ENCODE peak calls at places on chromosomes 13 and 19, in six cellular contexts. One of them, this sample, is unnamed.

GRCh38 chr13:76903544-76904162 is 17.4 kb upstream of the KCTD12 start:
- DNase-seq in AG04450: peak
- DNase-seq in PC-3: peak
- DNase-seq in foreskin fibroblast: peak
- DNase-seq in stomach: peak
- DNase-seq in fibroblast of lung: peak
- DNase-seq in this sample: no peak

GRCh38 chr13:77833331-77833863 is 85.2 kb downstream of the EDNRB start:
- DNase-seq in AG04450: peak
- DNase-seq in PC-3: no peak
- DNase-seq in foreskin fibroblast: no peak
- DNase-seq in stomach: no peak
- DNase-seq in fibroblast of lung: peak
- DNase-seq in this sample: no peak

GRCh38 chr13:103443604-103444003 is 377.4 kb upstream of the SLC10A2 start:
- DNase-seq in AG04450: no peak
- DNase-seq in PC-3: no peak
- DNase-seq in foreskin fibroblast: no peak
- DNase-seq in stomach: no peak
- DNase-seq in fibroblast of lung: no peak
- DNase-seq in this sample: no peak

GRCh38 chr13:51249767-51250741 is 27.9 kb downstream of the FAM124A start:
- DNase-seq in AG04450: no peak
- DNase-seq in PC-3: no peak
- DNase-seq in foreskin fibroblast: no peak
- DNase-seq in stomach: no peak
- DNase-seq in fibroblast of lung: no peak
- DNase-seq in this sample: no peak

GRCh38 chr13:20294497-20294896 is 62.4 kb upstream of the GJB6 start:
- DNase-seq in AG04450: no peak
- DNase-seq in PC-3: peak
- DNase-seq in foreskin fibroblast: no peak
- DNase-seq in stomach: no peak
- DNase-seq in fibroblast of lung: no peak
- DNase-seq in this sample: no peak

GRCh38 chr13:50599927-50600326 is 243.6 kb downstream of the DLEU7 start:
- DNase-seq in AG04450: no peak
- DNase-seq in PC-3: no peak
- DNase-seq in foreskin fibroblast: no peak
- DNase-seq in stomach: no peak
- DNase-seq in fibroblast of lung: no peak
- DNase-seq in this sample: no peak

GRCh38 chr13:113804703-113805430 is 45.8 kb downstream of the TMEM255B start:
- DNase-seq in AG04450: no peak
- DNase-seq in PC-3: no peak
- DNase-seq in foreskin fibroblast: no peak
- DNase-seq in stomach: no peak
- DNase-seq in fibroblast of lung: no peak
- DNase-seq in this sample: no peak

GRCh38 chr19:5948697-5949564 is 29.0 kb downstream of the RANBP3 start:
- DNase-seq in AG04450: no peak
- DNase-seq in PC-3: no peak
- DNase-seq in foreskin fibroblast: no peak
- DNase-seq in stomach: no peak
- DNase-seq in fibroblast of lung: no peak
- DNase-seq in this sample: no peak

GRCh38 chr19:51375504-51376221 is 3.2 kb upstream of the NKG7 start:
- DNase-seq in AG04450: no peak
- DNase-seq in PC-3: no peak
- DNase-seq in foreskin fibroblast: no peak
- DNase-seq in stomach: no peak
- DNase-seq in fibroblast of lung: no peak
- DNase-seq in this sample: no peak

GRCh38 chr13:46213242-46213641 is 1.5 kb downstream of the LRRC63 start:
- DNase-seq in AG04450: no peak
- DNase-seq in PC-3: peak
- DNase-seq in foreskin fibroblast: no peak
- DNase-seq in stomach: no peak
- DNase-seq in fibroblast of lung: no peak
- DNase-seq in this sample: no peak

GRCh38 chr19:37877147-37877546 is 29.2 kb downstream of the WDR87 start:
- DNase-seq in AG04450: no peak
- DNase-seq in PC-3: no peak
- DNase-seq in foreskin fibroblast: no peak
- DNase-seq in stomach: no peak
- DNase-seq in fibroblast of lung: no peak
- DNase-seq in this sample: no peak

GRCh38 chr19:52094526-52094925 is 1.0 kb downstream of the ZNF841 start:
- DNase-seq in AG04450: no peak
- DNase-seq in PC-3: no peak
- DNase-seq in foreskin fibroblast: no peak
- DNase-seq in stomach: no peak
- DNase-seq in fibroblast of lung: no peak
- DNase-seq in this sample: no peak

GRCh38 chr19:8631425-8631819 is 989 bp downstream of the NFILZ start:
- DNase-seq in AG04450: no peak
- DNase-seq in PC-3: no peak
- DNase-seq in foreskin fibroblast: no peak
- DNase-seq in stomach: no peak
- DNase-seq in fibroblast of lung: peak
- DNase-seq in this sample: no peak

GRCh38 chr19:37059142-37059541 is 19.1 kb upstream of the ZNF420 start:
- DNase-seq in AG04450: no peak
- DNase-seq in PC-3: no peak
- DNase-seq in foreskin fibroblast: no peak
- DNase-seq in stomach: no peak
- DNase-seq in fibroblast of lung: no peak
- DNase-seq in this sample: no peak

GRCh38 chr13:112711528-112712265 is 21.9 kb downstream of the ATP11A start:
- DNase-seq in AG04450: peak
- DNase-seq in PC-3: peak
- DNase-seq in foreskin fibroblast: peak
- DNase-seq in stomach: peak
- DNase-seq in fibroblast of lung: peak
- DNase-seq in this sample: peak

GRCh38 chr19:30565680-30566079 is 193.5 kb downstream of the ZNF536 start:
- DNase-seq in AG04450: no peak
- DNase-seq in PC-3: no peak
- DNase-seq in foreskin fibroblast: no peak
- DNase-seq in stomach: no peak
- DNase-seq in fibroblast of lung: no peak
- DNase-seq in this sample: no peak

GRCh38 chr19:4360641-4361151 is 17.3 kb downstream of the MPND start:
- DNase-seq in AG04450: no peak
- DNase-seq in PC-3: no peak
- DNase-seq in foreskin fibroblast: no peak
- DNase-seq in stomach: no peak
- DNase-seq in fibroblast of lung: no peak
- DNase-seq in this sample: no peak

GRCh38 chr19:33418871-33419762 is 45.6 kb downstream of the CEBPG start:
- DNase-seq in AG04450: no peak
- DNase-seq in PC-3: no peak
- DNase-seq in foreskin fibroblast: no peak
- DNase-seq in stomach: no peak
- DNase-seq in fibroblast of lung: no peak
- DNase-seq in this sample: no peak

GRCh38 chr13:31245974-31246373 is 46.2 kb downstream of the B3GLCT start:
- DNase-seq in AG04450: no peak
- DNase-seq in PC-3: no peak
- DNase-seq in foreskin fibroblast: no peak
- DNase-seq in stomach: no peak
- DNase-seq in fibroblast of lung: no peak
- DNase-seq in this sample: no peak

GRCh38 chr13:33642374-33643065 is 175.4 kb upstream of the RFC3 start:
- DNase-seq in AG04450: peak
- DNase-seq in PC-3: peak
- DNase-seq in foreskin fibroblast: peak
- DNase-seq in stomach: no peak
- DNase-seq in fibroblast of lung: peak
- DNase-seq in this sample: no peak

GRCh38 chr13:114142640-114143490 is 10.4 kb upstream of the RASA3 start:
- DNase-seq in AG04450: no peak
- DNase-seq in PC-3: no peak
- DNase-seq in foreskin fibroblast: no peak
- DNase-seq in stomach: peak
- DNase-seq in fibroblast of lung: no peak
- DNase-seq in this sample: no peak

GRCh38 chr13:46184277-46184699 is 2.3 kb upstream of the LCP1 start:
- DNase-seq in AG04450: no peak
- DNase-seq in PC-3: peak
- DNase-seq in foreskin fibroblast: no peak
- DNase-seq in stomach: peak
- DNase-seq in fibroblast of lung: no peak
- DNase-seq in this sample: no peak

GRCh38 chr13:76832258-76832988 is 53.8 kb downstream of the KCTD12 start:
- DNase-seq in AG04450: no peak
- DNase-seq in PC-3: no peak
- DNase-seq in foreskin fibroblast: no peak
- DNase-seq in stomach: no peak
- DNase-seq in fibroblast of lung: no peak
- DNase-seq in this sample: no peak

GRCh38 chr13:32232263-32232662 is 82.9 kb downstream of the ZAR1L start:
- DNase-seq in AG04450: no peak
- DNase-seq in PC-3: no peak
- DNase-seq in foreskin fibroblast: no peak
- DNase-seq in stomach: no peak
- DNase-seq in fibroblast of lung: no peak
- DNase-seq in this sample: no peak

GRCh38 chr19:55870736-55871135 is 34.4 kb downstream of the NLRP4 start:
- DNase-seq in AG04450: no peak
- DNase-seq in PC-3: no peak
- DNase-seq in foreskin fibroblast: no peak
- DNase-seq in stomach: no peak
- DNase-seq in fibroblast of lung: no peak
- DNase-seq in this sample: no peak

GRCh38 chr13:59120297-59120843 is 1043.4 kb downstream of the DIAPH3 start:
- DNase-seq in AG04450: no peak
- DNase-seq in PC-3: no peak
- DNase-seq in foreskin fibroblast: no peak
- DNase-seq in stomach: no peak
- DNase-seq in fibroblast of lung: peak
- DNase-seq in this sample: no peak

GRCh38 chr13:48975101-48975925 is at the start of gene FNDC3A:
- DNase-seq in AG04450: peak
- DNase-seq in PC-3: peak
- DNase-seq in foreskin fibroblast: no peak
- DNase-seq in stomach: peak
- DNase-seq in fibroblast of lung: peak
- DNase-seq in this sample: peak

GRCh38 chr13:29733069-29733700 is 117.2 kb downstream of the UBL3 start:
- DNase-seq in AG04450: no peak
- DNase-seq in PC-3: no peak
- DNase-seq in foreskin fibroblast: no peak
- DNase-seq in stomach: no peak
- DNase-seq in fibroblast of lung: no peak
- DNase-seq in this sample: no peak

DNA sequence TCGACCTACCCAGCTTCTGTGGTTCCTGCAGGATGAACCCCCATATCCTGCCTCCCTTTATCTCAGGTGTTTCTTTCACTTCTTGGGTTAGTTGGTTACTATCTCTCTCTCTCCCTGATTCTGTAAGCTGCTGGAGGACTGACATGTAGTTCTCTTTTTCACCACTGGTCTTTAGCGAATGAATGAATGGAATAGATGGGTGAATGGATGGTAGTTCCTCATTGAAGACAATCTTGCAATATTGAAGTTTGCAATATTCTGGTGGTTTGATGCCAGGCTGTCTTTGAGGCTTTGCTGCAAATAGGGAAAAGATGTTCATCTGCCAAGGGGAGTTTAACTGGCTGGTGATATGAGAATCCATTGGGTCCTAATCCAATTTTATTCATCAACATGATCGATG is 120.2 kb downstream of the UBL3 start:
- DNase-seq in AG04450: no peak
- DNase-seq in PC-3: peak
- DNase-seq in foreskin fibroblast: no peak
- DNase-seq in stomach: no peak
- DNase-seq in fibroblast of lung: no peak
- DNase-seq in this sample: no peak
- TF ChIP-seq CTCF in AG04450: peak
- TF ChIP-seq CTCF in PC-3: peak
- TF ChIP-seq CTCF in foreskin fibroblast: no peak
- TF ChIP-seq CTCF in stomach: no peak
- TF ChIP-seq CTCF in fibroblast of lung: no peak
- TF ChIP-seq CTCF in this sample: no peak

DNA sequence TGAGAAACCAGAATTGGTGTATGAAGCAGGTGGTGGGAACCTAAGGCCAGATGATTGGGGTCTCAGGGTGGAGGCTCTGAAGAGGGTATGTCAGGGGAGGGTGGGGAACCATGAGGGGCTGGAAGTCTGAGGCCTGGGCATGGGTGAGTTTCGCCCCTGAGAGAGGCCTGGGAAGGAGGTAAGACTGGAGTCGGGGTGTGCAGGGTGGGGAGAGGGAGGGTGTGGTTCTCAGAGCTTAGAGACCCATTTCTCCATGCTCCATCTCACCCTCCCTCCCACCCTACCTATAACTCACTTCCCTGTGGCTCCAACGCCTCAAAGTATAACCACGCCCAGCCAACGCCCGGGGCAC is 1.0 kb upstream of the KLHL26 start:
- DNase-seq in AG04450: no peak
- DNase-seq in PC-3: no peak
- DNase-seq in foreskin fibroblast: no peak
- DNase-seq in stomach: no peak
- DNase-seq in fibroblast of lung: no peak
- DNase-seq in this sample: no peak
- H3K4me3 ChIP-seq in AG04450: no peak
- H3K4me3 ChIP-seq in PC-3: no peak
- H3K4me3 ChIP-seq in foreskin fibroblast: no peak
- H3K4me3 ChIP-seq in stomach: peak
- H3K4me3 ChIP-seq in fibroblast of lung: no peak
- H3K4me3 ChIP-seq in this sample: no peak

DNA sequence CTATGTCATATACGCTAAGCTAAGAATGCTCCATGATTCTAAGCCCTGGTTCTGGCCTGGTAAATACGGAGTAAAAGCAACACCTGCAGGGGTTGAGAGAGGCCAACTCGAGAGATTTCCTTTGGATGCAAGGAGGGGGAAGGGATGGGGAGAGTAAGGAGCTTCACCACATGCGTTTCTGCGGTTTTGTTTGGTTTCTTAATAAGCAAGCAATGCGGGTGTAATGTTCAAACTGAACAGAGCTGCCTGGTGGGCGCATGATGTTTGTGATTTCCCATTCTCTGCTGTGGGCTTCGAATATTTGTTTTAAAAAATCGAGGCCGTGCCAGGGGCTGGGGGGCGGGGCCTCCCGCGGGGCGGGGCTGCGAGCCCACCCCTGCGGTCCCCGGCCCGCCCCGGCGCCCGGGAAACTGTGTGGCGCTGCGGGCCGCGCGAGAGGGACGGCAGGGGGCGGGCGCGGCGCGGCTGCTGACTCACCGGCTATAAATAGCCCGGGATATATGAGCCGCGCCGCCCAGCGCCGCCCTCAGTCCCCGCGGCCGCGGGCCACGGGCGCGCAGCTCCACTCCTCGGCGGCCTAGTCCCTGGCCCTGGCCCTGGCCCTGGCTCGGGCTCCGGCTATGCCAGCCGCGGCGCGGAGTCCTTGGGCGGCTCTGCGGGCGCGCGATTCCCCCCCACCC is 5.1 kb downstream of the BBC3 start:
- DNase-seq in AG04450: peak
- DNase-seq in PC-3: peak
- DNase-seq in foreskin fibroblast: peak
- DNase-seq in stomach: peak
- DNase-seq in fibroblast of lung: peak
- DNase-seq in this sample: no peak
- TF ChIP-seq CTCF in AG04450: no peak
- TF ChIP-seq CTCF in PC-3: no peak
- TF ChIP-seq CTCF in foreskin fibroblast: no peak
- TF ChIP-seq CTCF in stomach: peak
- TF ChIP-seq CTCF in fibroblast of lung: no peak
- TF ChIP-seq CTCF in this sample: no peak

GRCh38 chr19:44723952-44724319 is 24.6 kb upstream of the BCL3 start:
- DNase-seq in AG04450: peak
- DNase-seq in PC-3: peak
- DNase-seq in foreskin fibroblast: peak
- DNase-seq in stomach: peak
- DNase-seq in fibroblast of lung: peak
- DNase-seq in this sample: no peak
- H3K4me3 ChIP-seq in AG04450: no peak
- H3K4me3 ChIP-seq in PC-3: no peak
- H3K4me3 ChIP-seq in foreskin fibroblast: no peak
- H3K4me3 ChIP-seq in stomach: no peak
- H3K4me3 ChIP-seq in fibroblast of lung: no peak
- H3K4me3 ChIP-seq in this sample: no peak